ENCODE peak calls at places on chromosomes 13 and 19, in four cellular contexts. One of them, this sample, is unnamed.

GRCh38 chr13:43316997-43317396 is 293.6 kb downstream of the DNAJC15 start:
- DNase-seq in WTC11: no peak
- DNase-seq in K562: no peak
- DNase-seq in HepG2: no peak
- DNase-seq in this sample: no peak

GRCh38 chr13:97127842-97128241 is 94.3 kb upstream of the MBNL2 start:
- DNase-seq in K562: no peak
- DNase-seq in WTC11: no peak
- DNase-seq in HepG2: peak
- DNase-seq in this sample: no peak

GRCh38 chr19:52664461-52664860 is 26.3 kb upstream of the ZNF83 start:
- DNase-seq in K562: peak
- DNase-seq in WTC11: peak
- DNase-seq in HepG2: no peak
- DNase-seq in this sample: no peak

GRCh38 chr19:39684283-39684682 is 20.0 kb upstream of the LGALS14 start:
- DNase-seq in K562: no peak
- DNase-seq in HepG2: no peak
- DNase-seq in WTC11: no peak
- DNase-seq in this sample: no peak

GRCh38 chr19:6287269-6287885 is 7.6 kb upstream of the MLLT1 start:
- DNase-seq in WTC11: no peak
- DNase-seq in HepG2: no peak
- DNase-seq in K562: no peak
- DNase-seq in this sample: no peak

GRCh38 chr19:38172001-38172400 is 52.0 kb downstream of the DPF1 start:
- DNase-seq in WTC11: no peak
- DNase-seq in K562: no peak
- DNase-seq in HepG2: no peak
- DNase-seq in this sample: no peak

GRCh38 chr13:108895220-108895704 is 265.9 kb downstream of the MYO16 start:
- DNase-seq in HepG2: peak
- DNase-seq in WTC11: no peak
- DNase-seq in K562: no peak
- DNase-seq in this sample: no peak

GRCh38 chr13:37640499-37640898 is 41.9 kb upstream of the POSTN start:
- DNase-seq in WTC11: peak
- DNase-seq in HepG2: no peak
- DNase-seq in K562: peak
- DNase-seq in this sample: peak

GRCh38 chr19:55261671-55262126 is 2.9 kb upstream of the PPP6R1 start:
- DNase-seq in HepG2: no peak
- DNase-seq in K562: peak
- DNase-seq in WTC11: peak
- DNase-seq in this sample: no peak

GRCh38 chr13:90222758-90223157 is 1124.7 kb upstream of the MIR17HG start:
- DNase-seq in WTC11: no peak
- DNase-seq in K562: no peak
- DNase-seq in HepG2: no peak
- DNase-seq in this sample: no peak

GRCh38 chr19:680287-681028 is 4.3 kb downstream of the FSTL3 start:
- DNase-seq in K562: peak
- DNase-seq in HepG2: peak
- DNase-seq in WTC11: peak
- DNase-seq in this sample: peak

GRCh38 chr19:15249912-15250634 is 17.8 kb upstream of the EPHX3 start:
- DNase-seq in K562: no peak
- DNase-seq in HepG2: no peak
- DNase-seq in WTC11: no peak
- DNase-seq in this sample: no peak

GRCh38 chr13:91904005-91904404 is 505.6 kb downstream of the GPC5 start:
- DNase-seq in WTC11: no peak
- DNase-seq in HepG2: no peak
- DNase-seq in K562: no peak
- DNase-seq in this sample: no peak

GRCh38 chr19:38951187-38951586 is 20.4 kb downstream of the MRPS12 start:
- DNase-seq in K562: no peak
- DNase-seq in HepG2: no peak
- DNase-seq in WTC11: no peak
- DNase-seq in this sample: no peak

GRCh38 chr19:590396-590745 is 690 bp downstream of the HCN2 start:
- DNase-seq in K562: no peak
- DNase-seq in WTC11: no peak
- DNase-seq in HepG2: no peak
- DNase-seq in this sample: no peak

GRCh38 chr13:65789815-65790214 is 1440.3 kb downstream of the PCDH9 start:
- DNase-seq in K562: no peak
- DNase-seq in WTC11: no peak
- DNase-seq in HepG2: no peak
- DNase-seq in this sample: no peak

GRCh38 chr19:40341601-40342482 is 6.4 kb downstream of the C19orf47 start:
- DNase-seq in WTC11: no peak
- DNase-seq in HepG2: no peak
- DNase-seq in K562: no peak
- DNase-seq in this sample: no peak

GRCh38 chr13:111638233-111638632 is 317.8 kb downstream of the TEX29 start:
- DNase-seq in WTC11: no peak
- DNase-seq in K562: no peak
- DNase-seq in HepG2: no peak
- DNase-seq in this sample: no peak

GRCh38 chr13:97484286-97484685 is 50.3 kb downstream of the RAP2A start:
- DNase-seq in WTC11: no peak
- DNase-seq in HepG2: no peak
- DNase-seq in K562: no peak
- DNase-seq in this sample: no peak

GRCh38 chr13:70960841-70961443 is 852.7 kb upstream of the KLHL1 start:
- DNase-seq in WTC11: no peak
- DNase-seq in K562: no peak
- DNase-seq in HepG2: peak
- DNase-seq in this sample: peak

GRCh38 chr13:64556391-64556790 is 2673.7 kb downstream of the PCDH9 start:
- DNase-seq in HepG2: no peak
- DNase-seq in WTC11: no peak
- DNase-seq in K562: no peak
- DNase-seq in this sample: no peak

GRCh38 chr13:82062772-82063171 is 1721.8 kb upstream of the SPRY2 start:
- DNase-seq in WTC11: no peak
- DNase-seq in K562: no peak
- DNase-seq in HepG2: no peak
- DNase-seq in this sample: no peak

GRCh38 chr19:31160346-31160926 is 188.8 kb downstream of the TSHZ3 start:
- DNase-seq in HepG2: no peak
- DNase-seq in K562: no peak
- DNase-seq in WTC11: no peak
- DNase-seq in this sample: no peak

GRCh38 chr19:55670280-55671053 is 4.6 kb upstream of the EPN1 start:
- DNase-seq in K562: no peak
- DNase-seq in WTC11: peak
- DNase-seq in HepG2: no peak
- DNase-seq in this sample: no peak

GRCh38 chr13:84130739-84131138 is 248.5 kb upstream of the SLITRK1 start:
- DNase-seq in HepG2: no peak
- DNase-seq in K562: no peak
- DNase-seq in WTC11: no peak
- DNase-seq in this sample: no peak

GRCh38 chr13:92044351-92044750 is 645.9 kb downstream of the GPC5 start:
- DNase-seq in WTC11: no peak
- DNase-seq in HepG2: no peak
- DNase-seq in K562: no peak
- DNase-seq in this sample: no peak

GRCh38 chr13:33518442-33518841 is 232.9 kb upstream of the STARD13 start:
- DNase-seq in WTC11: no peak
- DNase-seq in K562: no peak
- DNase-seq in HepG2: no peak
- DNase-seq in this sample: no peak

GRCh38 chr13:100645382-100645781 is 29.2 kb downstream of the TMTC4 start:
- DNase-seq in WTC11: no peak
- DNase-seq in K562: no peak
- DNase-seq in HepG2: no peak
- DNase-seq in this sample: no peak

GRCh38 chr13:98475521-98475920 is 101.4 kb downstream of the STK24 start:
- DNase-seq in WTC11: peak
- DNase-seq in K562: peak
- DNase-seq in HepG2: no peak
- DNase-seq in this sample: no peak

GRCh38 chr13:26067601-26068000 is 15.8 kb upstream of the SHISA2 start:
- DNase-seq in HepG2: no peak
- DNase-seq in WTC11: no peak
- DNase-seq in K562: no peak
- DNase-seq in this sample: no peak

GRCh38 chr13:90738881-90739280 is 608.6 kb upstream of the MIR17HG start:
- DNase-seq in K562: no peak
- DNase-seq in HepG2: no peak
- DNase-seq in WTC11: no peak
- DNase-seq in this sample: no peak

GRCh38 chr19:14871619-14872230 is 14.2 kb downstream of the OR7A17 start:
- DNase-seq in K562: peak
- DNase-seq in WTC11: no peak
- DNase-seq in HepG2: no peak
- DNase-seq in this sample: peak

GRCh38 chr19:16051254-16052025 is 24.9 kb upstream of the TPM4 start:
- DNase-seq in HepG2: no peak
- DNase-seq in K562: peak
- DNase-seq in WTC11: no peak
- DNase-seq in this sample: no peak

DNA sequence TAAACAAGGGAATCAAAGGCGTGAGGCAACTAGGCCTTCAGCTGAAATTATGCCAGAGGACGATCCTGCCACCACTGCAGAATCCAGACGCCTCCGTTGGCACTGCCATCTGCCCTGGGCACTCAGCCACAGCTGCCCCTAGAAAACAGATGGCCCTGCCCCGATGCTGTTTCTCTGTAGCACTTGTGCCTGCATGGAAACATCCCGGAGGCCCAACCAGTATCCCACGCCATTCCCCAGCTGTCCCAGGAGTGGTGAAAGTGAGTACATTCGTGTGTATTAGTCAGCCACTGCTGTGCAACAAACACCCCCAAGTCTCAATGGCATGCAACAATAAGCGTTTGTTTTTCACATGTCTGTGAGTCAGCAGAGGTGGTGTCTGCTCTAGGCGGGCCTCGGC is 8.9 kb upstream of the CRTC1 start:
- DNase-seq in HepG2: no peak
- DNase-seq in WTC11: no peak
- DNase-seq in K562: no peak
- DNase-seq in this sample: no peak
- TF ChIP-seq ELF4 in HepG2: no peak
- TF ChIP-seq ELF4 in WTC11: no peak
- TF ChIP-seq ELF4 in K562: no peak
- TF ChIP-seq ELF4 in this sample: no peak

DNA sequence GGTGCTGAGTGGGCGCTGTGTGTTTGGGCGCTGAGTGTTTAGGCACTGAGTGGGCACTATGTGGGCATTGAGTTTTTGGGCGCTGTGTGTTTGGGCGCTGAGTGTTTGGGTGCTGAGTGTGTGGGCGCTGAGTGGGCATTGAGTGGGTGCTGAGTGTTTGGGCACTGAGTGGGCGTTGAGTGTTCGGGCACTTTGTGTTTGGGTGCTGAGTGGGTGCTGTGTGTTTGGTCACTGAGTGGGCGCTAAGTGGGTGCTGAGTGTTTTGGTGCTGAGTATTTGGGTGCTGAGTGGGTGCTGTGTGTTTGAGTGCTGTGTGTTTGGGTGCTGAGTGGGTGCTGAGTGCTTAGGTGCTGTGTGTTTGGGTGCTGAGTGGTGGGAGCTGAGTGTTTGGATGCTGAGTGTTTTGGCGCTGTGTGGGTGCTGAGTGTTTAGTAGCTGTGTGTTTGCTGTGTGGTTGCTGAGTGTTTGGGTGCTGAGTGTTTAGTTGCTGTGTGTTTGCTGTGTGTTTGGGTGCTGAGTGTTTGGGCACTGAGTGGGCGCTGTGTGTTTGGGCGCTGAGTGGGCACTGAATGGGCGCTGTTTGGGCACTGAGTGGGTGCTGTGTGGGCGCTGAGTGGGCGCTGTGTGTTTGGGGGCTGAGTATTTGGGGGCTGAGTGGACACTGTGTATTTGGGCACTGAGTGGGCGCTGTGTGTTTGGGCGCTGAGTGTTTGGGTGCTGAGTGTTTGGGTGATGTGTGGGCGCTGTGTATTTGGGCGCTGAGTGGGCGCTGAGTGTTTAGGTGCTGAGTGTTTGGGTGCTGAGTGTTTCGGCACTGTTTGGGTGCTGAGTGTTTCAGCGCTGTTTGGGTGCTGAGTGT is 47.2 kb upstream of the F7 start:
- DNase-seq in WTC11: no peak
- DNase-seq in K562: no peak
- DNase-seq in HepG2: no peak
- DNase-seq in this sample: no peak
- TF ChIP-seq ELF4 in WTC11: no peak
- TF ChIP-seq ELF4 in K562: no peak
- TF ChIP-seq ELF4 in HepG2: no peak
- TF ChIP-seq ELF4 in this sample: no peak

GRCh38 chr19:28908941-28909340 is 304.0 kb downstream of the UQCRFS1 start:
- DNase-seq in K562: no peak
- DNase-seq in WTC11: no peak
- DNase-seq in HepG2: no peak
- DNase-seq in this sample: no peak

GRCh38 chr19:28905996-28906395 is 307.0 kb downstream of the UQCRFS1 start:
- DNase-seq in HepG2: no peak
- DNase-seq in K562: no peak
- DNase-seq in WTC11: no peak
- DNase-seq in this sample: no peak
- TF ChIP-seq ELF4 in HepG2: no peak
- TF ChIP-seq ELF4 in K562: no peak
- TF ChIP-seq ELF4 in WTC11: no peak
- TF ChIP-seq ELF4 in this sample: no peak

DNA sequence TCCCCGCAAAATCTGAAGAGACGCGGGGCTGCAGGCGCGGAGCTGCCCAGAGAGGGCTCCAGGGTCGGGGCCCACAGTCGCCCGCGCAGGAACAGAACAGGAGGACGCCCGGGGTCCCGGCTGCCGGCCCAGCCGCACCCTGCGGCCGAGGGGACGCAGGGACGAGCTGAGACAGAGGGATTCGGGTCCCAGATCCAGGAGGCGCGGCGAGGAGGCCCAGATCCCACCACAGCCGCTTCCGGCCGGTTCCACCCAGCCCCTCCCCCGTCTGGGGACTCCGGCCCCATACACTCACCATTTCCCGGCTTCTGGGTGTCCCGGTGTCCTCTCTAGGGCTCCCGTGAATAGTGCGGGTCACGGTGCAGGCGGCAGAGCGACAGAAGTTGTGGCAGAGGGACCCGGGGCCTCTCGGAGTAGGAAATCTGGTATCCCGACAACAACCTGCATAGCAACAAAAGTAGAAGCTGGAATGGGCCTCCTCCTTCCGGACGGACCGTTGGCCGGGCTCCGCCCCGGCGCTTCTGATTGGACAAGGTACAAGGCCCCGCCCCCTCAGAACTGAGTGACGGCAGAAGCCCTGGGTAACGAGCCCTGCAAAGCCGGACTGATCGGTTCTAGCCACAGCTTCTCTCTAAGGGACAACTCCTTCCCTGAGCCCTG is at the start of gene ZNF20:
- DNase-seq in K562: peak
- DNase-seq in HepG2: peak
- DNase-seq in WTC11: peak
- DNase-seq in this sample: peak
- TF ChIP-seq ELF4 in K562: peak
- TF ChIP-seq ELF4 in HepG2: no peak
- TF ChIP-seq ELF4 in WTC11: peak
- TF ChIP-seq ELF4 in this sample: no peak